ENCODE peak calls at places on chromosomes 16 and 17, in six cellular contexts. One of them, this sample, is unnamed.

GRCh38 chr16:86229866-86230656 is 280.3 kb upstream of the FOXF1 start:
- DNase-seq in HL-60: no peak
- DNase-seq in K562: no peak
- DNase-seq in HepG2: no peak
- DNase-seq in SK-N-SH: no peak
- DNase-seq in H1: peak; percentile 17
- DNase-seq in this sample: no peak

GRCh38 chr17:75861927-75862317 is 6.8 kb upstream of the WBP2 start:
- DNase-seq in HL-60: no peak
- DNase-seq in K562: no peak
- DNase-seq in HepG2: no peak
- DNase-seq in SK-N-SH: no peak
- DNase-seq in H1: no peak
- DNase-seq in this sample: no peak

GRCh38 chr17:67011527-67012175 is 32.7 kb upstream of the CACNG1 start:
- DNase-seq in HL-60: no peak
- DNase-seq in K562: no peak
- DNase-seq in HepG2: no peak
- DNase-seq in SK-N-SH: no peak
- DNase-seq in H1: no peak
- DNase-seq in this sample: no peak

GRCh38 chr17:39740357-39741111 is 2.8 kb downstream of the GRB7 start:
- DNase-seq in HL-60: no peak
- DNase-seq in K562: peak; percentile 71
- DNase-seq in HepG2: peak; percentile 90
- DNase-seq in SK-N-SH: peak; percentile 26
- DNase-seq in H1: peak; percentile 79
- DNase-seq in this sample: no peak

GRCh38 chr16:58123896-58124600 is 5.1 kb downstream of the CFAP20 start:
- DNase-seq in HL-60: no peak
- DNase-seq in K562: no peak
- DNase-seq in HepG2: no peak
- DNase-seq in SK-N-SH: no peak
- DNase-seq in H1: no peak
- DNase-seq in this sample: no peak

GRCh38 chr16:2511128-2511785 is 2.5 kb upstream of the ATP6V0C start:
- DNase-seq in HL-60: no peak
- DNase-seq in K562: peak; percentile 82
- DNase-seq in HepG2: no peak
- DNase-seq in SK-N-SH: no peak
- DNase-seq in H1: no peak
- DNase-seq in this sample: no peak

GRCh38 chr17:80800775-80801391 is 190.8 kb upstream of the CHMP6 start:
- DNase-seq in HL-60: no peak
- DNase-seq in K562: no peak
- DNase-seq in HepG2: no peak
- DNase-seq in SK-N-SH: no peak
- DNase-seq in H1: no peak
- DNase-seq in this sample: no peak

GRCh38 chr17:48927978-48928716 is 16.5 kb downstream of the SNF8 start:
- DNase-seq in HL-60: no peak
- DNase-seq in K562: peak; percentile 57
- DNase-seq in HepG2: no peak
- DNase-seq in SK-N-SH: no peak
- DNase-seq in H1: no peak
- DNase-seq in this sample: no peak

GRCh38 chr17:46148247-46148646 is 45.0 kb downstream of the KANSL1 start:
- DNase-seq in HL-60: no peak
- DNase-seq in K562: no peak
- DNase-seq in HepG2: no peak
- DNase-seq in SK-N-SH: no peak
- DNase-seq in H1: no peak
- DNase-seq in this sample: no peak

GRCh38 chr16:12255919-12256665 is 279.6 kb downstream of the SNX29 start:
- DNase-seq in HL-60: no peak
- DNase-seq in K562: no peak
- DNase-seq in HepG2: no peak
- DNase-seq in SK-N-SH: no peak
- DNase-seq in H1: no peak
- DNase-seq in this sample: no peak

GRCh38 chr17:68519911-68520310 is 7.7 kb downstream of the PRKAR1A start:
- DNase-seq in HL-60: no peak
- DNase-seq in K562: no peak
- DNase-seq in HepG2: no peak
- DNase-seq in SK-N-SH: no peak
- DNase-seq in H1: no peak
- DNase-seq in this sample: no peak

GRCh38 chr17:11948791-11949190 is 48.5 kb downstream of the ZNF18 start:
- DNase-seq in HL-60: no peak
- DNase-seq in K562: no peak
- DNase-seq in HepG2: no peak
- DNase-seq in SK-N-SH: no peak
- DNase-seq in H1: no peak
- DNase-seq in this sample: no peak

GRCh38 chr16:31488630-31489564 is 6.0 kb downstream of the SLC5A2 start:
- DNase-seq in HL-60: no peak
- DNase-seq in K562: no peak
- DNase-seq in HepG2: no peak
- DNase-seq in SK-N-SH: no peak
- DNase-seq in H1: no peak
- DNase-seq in this sample: no peak

GRCh38 chr17:74968361-74968780 is 4.2 kb downstream of the HID1 start:
- DNase-seq in HL-60: no peak
- DNase-seq in K562: no peak
- DNase-seq in HepG2: no peak
- DNase-seq in SK-N-SH: no peak
- DNase-seq in H1: no peak
- DNase-seq in this sample: no peak

GRCh38 chr16:57601801-57602478 is 26.5 kb upstream of the ADGRG1 start:
- DNase-seq in HL-60: no peak
- DNase-seq in K562: peak; percentile 54
- DNase-seq in HepG2: no peak
- DNase-seq in SK-N-SH: no peak
- DNase-seq in H1: no peak
- DNase-seq in this sample: peak; percentile 93

GRCh38 chr16:85136213-85136704 is 24.0 kb upstream of the CIBAR2 start:
- DNase-seq in HL-60: peak; percentile 47
- DNase-seq in K562: no peak
- DNase-seq in HepG2: no peak
- DNase-seq in SK-N-SH: no peak
- DNase-seq in H1: no peak
- DNase-seq in this sample: peak; percentile 28

GRCh38 chr17:74471341-74471740 is 4.9 kb downstream of the CD300A start:
- DNase-seq in HL-60: no peak
- DNase-seq in K562: no peak
- DNase-seq in HepG2: no peak
- DNase-seq in SK-N-SH: no peak
- DNase-seq in H1: no peak
- DNase-seq in this sample: no peak

GRCh38 chr17:3974138-3974687 is 10.0 kb upstream of the ATP2A3 start:
- DNase-seq in HL-60: no peak
- DNase-seq in K562: peak; percentile 67
- DNase-seq in HepG2: no peak
- DNase-seq in SK-N-SH: peak; percentile 17
- DNase-seq in H1: no peak
- DNase-seq in this sample: no peak

GRCh38 chr17:38761612-38762011 is 9.1 kb downstream of the PSMB3 start:
- DNase-seq in HL-60: no peak
- DNase-seq in K562: peak; percentile 41
- DNase-seq in HepG2: peak; percentile 54
- DNase-seq in SK-N-SH: peak; percentile 50
- DNase-seq in H1: peak; percentile 75
- DNase-seq in this sample: no peak

GRCh38 chr16:79509221-79509631 is 91.3 kb downstream of the MAF start:
- DNase-seq in HL-60: no peak
- DNase-seq in K562: no peak
- DNase-seq in HepG2: no peak
- DNase-seq in SK-N-SH: peak; percentile 6
- DNase-seq in H1: no peak
- DNase-seq in this sample: no peak

GRCh38 chr16:78094166-78094565 is 5.3 kb upstream of the WWOX start:
- DNase-seq in HL-60: no peak
- DNase-seq in K562: no peak
- DNase-seq in HepG2: no peak
- DNase-seq in SK-N-SH: no peak
- DNase-seq in H1: no peak
- DNase-seq in this sample: no peak

GRCh38 chr16:81329947-81330346 is 15.2 kb downstream of the GAN start:
- DNase-seq in HL-60: no peak
- DNase-seq in K562: no peak
- DNase-seq in HepG2: no peak
- DNase-seq in SK-N-SH: no peak
- DNase-seq in H1: no peak
- DNase-seq in this sample: no peak

GRCh38 chr16:17173134-17173729 is 297.5 kb downstream of the XYLT1 start:
- DNase-seq in HL-60: peak; percentile 90
- DNase-seq in K562: no peak
- DNase-seq in HepG2: peak; percentile 24
- DNase-seq in SK-N-SH: no peak
- DNase-seq in H1: no peak
- DNase-seq in this sample: no peak

GRCh38 chr17:78716814-78717393 is 65.2 kb downstream of the CYTH1 start:
- DNase-seq in HL-60: no peak
- DNase-seq in K562: no peak
- DNase-seq in HepG2: no peak
- DNase-seq in SK-N-SH: peak; percentile 82
- DNase-seq in H1: peak; percentile 55
- DNase-seq in this sample: no peak

GRCh38 chr17:38727661-38728220 is 2.4 kb upstream of the CISD3 start:
- DNase-seq in HL-60: no peak
- DNase-seq in K562: no peak
- DNase-seq in HepG2: no peak
- DNase-seq in SK-N-SH: no peak
- DNase-seq in H1: no peak
- DNase-seq in this sample: no peak

GRCh38 chr17:50565559-50566350 is 5.2 kb downstream of the CACNA1G start:
- DNase-seq in HL-60: no peak
- DNase-seq in K562: peak; percentile 29
- DNase-seq in HepG2: no peak
- DNase-seq in SK-N-SH: peak; percentile 94
- DNase-seq in H1: no peak
- DNase-seq in this sample: no peak

GRCh38 chr17:50562266-50563094 is 2.0 kb downstream of the CACNA1G start:
- DNase-seq in HL-60: no peak
- DNase-seq in K562: no peak
- DNase-seq in HepG2: no peak
- DNase-seq in SK-N-SH: no peak
- DNase-seq in H1: peak; percentile 68
- DNase-seq in this sample: no peak

GRCh38 chr17:50563095-50563511 is 2.6 kb downstream of the CACNA1G start:
- DNase-seq in HL-60: no peak
- DNase-seq in K562: no peak
- DNase-seq in HepG2: no peak
- DNase-seq in SK-N-SH: no peak
- DNase-seq in H1: no peak
- DNase-seq in this sample: no peak

GRCh38 chr17:50561796-50562195 is 1.3 kb downstream of the CACNA1G start:
- DNase-seq in HL-60: no peak
- DNase-seq in K562: no peak
- DNase-seq in HepG2: no peak
- DNase-seq in SK-N-SH: no peak
- DNase-seq in H1: no peak
- DNase-seq in this sample: no peak

DNA sequence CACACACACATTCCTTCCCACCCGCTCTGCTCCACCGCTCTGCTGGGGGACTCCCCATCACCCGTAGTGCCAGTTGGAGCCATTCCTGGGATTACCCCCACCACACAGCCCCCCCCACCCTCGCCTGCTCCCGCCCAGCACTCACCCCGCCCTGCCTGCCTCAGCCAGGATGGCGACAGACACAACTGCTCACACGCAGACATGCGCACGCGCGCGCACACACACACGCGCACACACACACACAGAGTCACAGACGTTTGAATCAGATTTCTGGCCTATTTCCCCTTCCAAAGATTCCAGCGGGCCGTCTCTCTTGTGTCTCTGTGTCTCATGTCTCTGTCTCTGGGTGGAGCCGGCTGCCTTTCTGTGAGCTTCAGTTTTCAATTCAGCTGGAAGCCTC is 4.4 kb downstream of the CACNA1G start:
- DNase-seq in HL-60: no peak
- DNase-seq in K562: no peak
- DNase-seq in HepG2: no peak
- DNase-seq in SK-N-SH: peak; percentile 80
- DNase-seq in H1: no peak
- DNase-seq in this sample: no peak
- TF ChIP-seq GABPA in HL-60: no peak
- TF ChIP-seq GABPA in K562: no peak
- TF ChIP-seq GABPA in HepG2: no peak
- TF ChIP-seq GABPA in SK-N-SH: no peak
- TF ChIP-seq GABPA in H1: no peak
- TF ChIP-seq GABPA in this sample: no peak

GRCh38 chr17:51640108-51640622 is 379.8 kb downstream of the UTP18 start:
- DNase-seq in HL-60: no peak
- DNase-seq in K562: peak; percentile 17
- DNase-seq in HepG2: peak; percentile 16
- DNase-seq in SK-N-SH: peak; percentile 27
- DNase-seq in H1: peak; percentile 65
- DNase-seq in this sample: no peak
- TF ChIP-seq CTCF in HL-60: peak; percentile 5
- TF ChIP-seq CTCF in K562: peak; percentile 44
- TF ChIP-seq CTCF in HepG2: peak; percentile 54
- TF ChIP-seq CTCF in SK-N-SH: no peak
- TF ChIP-seq CTCF in H1: peak; percentile 85
- TF ChIP-seq CTCF in this sample: peak; percentile 38

GRCh38 chr17:77318491-77319210 is 177.9 kb downstream of the SEC14L1 start:
- DNase-seq in HL-60: no peak
- DNase-seq in K562: no peak
- DNase-seq in HepG2: no peak
- DNase-seq in SK-N-SH: peak; percentile 24
- DNase-seq in H1: no peak
- DNase-seq in this sample: no peak
- TF ChIP-seq GABPA in HL-60: no peak
- TF ChIP-seq GABPA in K562: no peak
- TF ChIP-seq GABPA in HepG2: no peak
- TF ChIP-seq GABPA in SK-N-SH: no peak
- TF ChIP-seq GABPA in H1: no peak
- TF ChIP-seq GABPA in this sample: no peak

DNA sequence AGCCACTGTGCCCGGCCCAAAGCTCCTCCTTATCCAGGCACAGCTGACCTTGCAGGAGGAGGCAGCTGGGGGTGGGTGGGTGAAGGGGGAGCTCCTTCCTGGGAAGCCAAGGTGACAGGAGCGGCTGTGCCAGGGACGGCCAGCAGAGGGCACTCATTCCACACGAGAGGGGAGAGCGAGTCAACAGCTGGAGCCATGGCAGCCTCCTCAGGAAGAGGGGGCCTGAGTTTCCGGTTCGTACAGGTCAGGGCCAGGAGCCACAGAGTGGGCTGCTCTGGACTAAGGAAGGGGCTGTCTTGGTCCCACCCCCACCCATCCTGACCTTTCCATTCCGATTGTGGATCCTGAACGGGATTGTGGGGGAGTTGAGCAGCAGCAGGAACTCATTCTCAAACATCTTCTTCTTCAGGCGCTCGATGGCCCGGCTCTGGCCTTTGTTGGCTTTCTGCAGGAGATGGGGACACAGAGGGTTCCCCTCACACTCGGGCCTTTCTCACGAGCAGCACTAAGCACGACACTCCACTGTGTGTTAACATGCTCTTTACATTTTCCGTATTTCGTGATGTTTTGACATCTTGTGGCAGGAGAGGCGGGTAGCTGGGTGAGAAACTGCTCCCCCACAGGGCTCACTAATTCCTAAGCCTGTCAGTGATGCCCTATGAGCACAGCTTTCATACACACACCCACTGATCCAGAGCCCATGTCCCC is 61.6 kb downstream of the TIMM22 start:
- DNase-seq in HL-60: no peak
- DNase-seq in K562: peak; percentile 71
- DNase-seq in HepG2: peak; percentile 41
- DNase-seq in SK-N-SH: peak; percentile 70
- DNase-seq in H1: peak; percentile 94
- DNase-seq in this sample: no peak
- TF ChIP-seq CTCF in HL-60: no peak
- TF ChIP-seq CTCF in K562: peak; percentile 64
- TF ChIP-seq CTCF in HepG2: peak; percentile 74
- TF ChIP-seq CTCF in SK-N-SH: peak; percentile 52
- TF ChIP-seq CTCF in H1: peak; percentile 70
- TF ChIP-seq CTCF in this sample: peak; percentile 52

This sample was measured in GM12878.